ENCODE peak calls at places on chromosome 7, in eight cellular contexts. E is GM20000, K is tibial artery, P is BJ, J is dorsolateral prefrontal cortex, M is stomach, W is sigmoid colon, L is HFFc6. B is an unnamed sample.

GRCh38 chr7:90411510-90411909 is 8.2 kb downstream of the CLDN12 start:
- DNase-seq in J (no peak), W (no peak), M (no peak), P (no peak), K (no peak), E (no peak), L (no peak), B (no peak)

GRCh38 chr7:1017586-1018333 is 26.6 kb upstream of the GPR146 start:
- DNase-seq in P (no peak), E (no peak), M (no peak), J (no peak), W (no peak), K (no peak), L (no peak), B (no peak)

GRCh38 chr7:16564909-16565426 is 38.3 kb downstream of the LRRC72 start:
- DNase-seq in M (no peak), K (no peak), J (no peak), W (no peak), E (peak), L (peak), P (peak), B (no peak)

GRCh38 chr7:111855161-111855841 is 293.0 kb upstream of the IMMP2L start:
- DNase-seq in L (peak), K (peak), J (peak), M (peak), W (no peak), E (peak), P (no peak), B (no peak)

GRCh38 chr7:73612598-73613269 is 11.6 kb downstream of the MLXIPL start:
- DNase-seq in L (peak), K (no peak), M (peak), J (no peak), E (no peak), W (no peak), P (no peak), B (no peak)

GRCh38 chr7:44222074-44222473 is 21.3 kb downstream of the YKT6 start:
- DNase-seq in L (no peak), M (no peak), E (no peak), P (no peak), K (no peak), W (peak), J (no peak), B (no peak)

GRCh38 chr7:156773966-156774365 is 119.0 kb downstream of the LMBR1 start:
- DNase-seq in W (no peak), L (peak), M (no peak), K (no peak), P (no peak), E (no peak), J (no peak), B (no peak)

GRCh38 chr7:1691601-1692499 is 21.8 kb downstream of the ELFN1 start:
- DNase-seq in W (peak), E (no peak), K (no peak), M (peak), L (no peak), J (peak), P (no peak), B (no peak)

GRCh38 chr7:114921636-114922150 is at the start of gene MDFIC:
- DNase-seq in K (no peak), L (no peak), J (no peak), M (no peak), W (no peak), E (no peak), P (no peak), B (no peak)

GRCh38 chr7:37081436-37081835 is 357.1 kb upstream of the AOAH start:
- DNase-seq in W (no peak), L (no peak), J (no peak), M (peak), P (no peak), E (no peak), K (no peak), B (no peak)

GRCh38 chr7:41193738-41194287 is 509.1 kb downstream of the INHBA start:
- DNase-seq in L (no peak), J (no peak), E (no peak), P (no peak), W (no peak), K (no peak), M (no peak), B (no peak)

GRCh38 chr7:138001529-138002095 is at the start of gene CREB3L2:
- DNase-seq in J (peak), P (no peak), E (peak), K (peak), M (peak), L (peak), W (no peak), B (no peak)

GRCh38 chr7:120033114-120033513 is 239.9 kb upstream of the KCND2 start:
- DNase-seq in J (no peak), P (no peak), K (no peak), L (peak), M (no peak), E (no peak), W (no peak), B (no peak)

GRCh38 chr7:90910136-90910535 is 314.0 kb downstream of the CDK14 start:
- DNase-seq in J (no peak), L (no peak), P (no peak), E (no peak), K (no peak), W (no peak), M (no peak), B (no peak)

GRCh38 chr7:157528785-157529341 is 192.1 kb downstream of the DNAJB6 start:
- DNase-seq in J (no peak), K (peak), L (no peak), E (no peak), M (peak), W (no peak), P (no peak), B (no peak)

GRCh38 chr7:140501941-140502340 is 22.6 kb upstream of the MKRN1 start:
- DNase-seq in M (peak), J (no peak), P (no peak), L (no peak), W (no peak), K (no peak), E (no peak), B (no peak)

GRCh38 chr7:122132341-122132740 is 11.7 kb downstream of the AASS start:
- DNase-seq in W (no peak), K (no peak), M (no peak), P (no peak), E (no peak), L (peak), J (no peak), B (no peak)

GRCh38 chr7:15603124-15603523 is 41.3 kb upstream of the AGMO start:
- DNase-seq in E (no peak), M (no peak), P (no peak), W (no peak), K (no peak), L (no peak), J (no peak), B (no peak)

GRCh38 chr7:142194201-142194600 is 63.7 kb downstream of the PRSS58 start:
- DNase-seq in P (no peak), W (no peak), J (no peak), E (no peak), L (no peak), M (no peak), K (no peak), B (no peak)

GRCh38 chr7:83807770-83808169 is 158.8 kb upstream of the SEMA3E start:
- DNase-seq in P (no peak), K (no peak), L (no peak), J (no peak), E (no peak), M (no peak), W (no peak), B (no peak)

GRCh38 chr7:88759216-88759955 is at the start of gene ZNF804B:
- DNase-seq in M (no peak), P (no peak), L (no peak), W (peak), K (no peak), E (peak), J (peak), B (no peak)

GRCh38 chr7:142231716-142232115 is 26.1 kb downstream of the PRSS58 start:
- DNase-seq in W (no peak), L (no peak), K (no peak), P (no peak), M (no peak), E (no peak), J (no peak), B (peak)

GRCh38 chr7:128699895-128700294 is 27.8 kb downstream of the GARIN1A start:
- DNase-seq in M (no peak), L (no peak), P (no peak), E (no peak), K (no peak), W (no peak), J (no peak), B (no peak)

GRCh38 chr7:69782917-69783684 is 184.8 kb downstream of the AUTS2 start:
- DNase-seq in W (peak), E (no peak), J (peak), P (no peak), M (no peak), K (peak), L (no peak), B (no peak)

GRCh38 chr7:127683776-127684681 is 32.0 kb downstream of the SND1 start:
- DNase-seq in E (peak), J (no peak), W (no peak), P (no peak), L (no peak), K (no peak), M (no peak), B (no peak)

GRCh38 chr7:112080441-112080840 is 125.8 kb downstream of the DOCK4 start:
- DNase-seq in W (no peak), J (no peak), M (no peak), P (peak), L (peak), K (peak), E (peak), B (no peak)

DNA sequence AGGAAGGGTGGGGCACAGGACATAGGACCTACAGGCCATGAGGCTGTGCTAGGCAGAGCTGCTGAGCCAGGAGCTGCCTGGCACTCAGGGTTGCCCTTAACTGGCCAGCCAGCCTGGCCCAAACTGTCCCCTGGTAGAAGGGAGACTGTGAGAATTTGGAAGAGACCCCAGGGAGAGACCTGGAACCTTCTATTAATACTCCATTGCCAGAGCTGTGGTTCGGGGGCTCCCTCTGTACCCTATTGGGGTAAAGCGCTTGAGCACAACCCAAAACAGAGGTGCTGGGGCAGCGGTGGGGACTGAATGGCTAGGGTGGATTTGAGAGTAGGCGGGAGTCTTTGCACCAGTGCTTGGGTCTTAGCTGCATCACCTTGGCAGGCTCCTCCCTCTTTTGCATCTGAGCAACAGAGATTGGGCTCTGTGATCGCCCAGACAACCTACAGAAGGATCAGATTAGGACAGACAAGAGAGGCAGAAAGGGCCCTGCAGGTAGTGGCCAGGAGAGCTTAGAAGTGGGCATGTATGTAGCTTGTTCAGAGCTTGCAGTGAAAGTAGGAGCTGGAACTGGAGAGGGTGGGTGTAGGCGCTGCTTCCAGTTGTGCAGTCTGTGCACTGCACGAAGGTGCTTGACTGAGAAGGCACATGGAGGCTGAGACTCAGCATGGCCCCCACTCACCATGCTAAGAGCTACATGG is 53.3 kb downstream of the ADCYAP1R1 start:
- DNase-seq in K (no peak), W (no peak), P (no peak), M (peak), J (no peak), L (no peak), E (no peak), B (no peak)
- TF ChIP-seq CTCF in K (no peak), W (no peak), P (no peak), M (no peak), J (no peak), L (no peak), E (no peak), B (no peak)

DNA sequence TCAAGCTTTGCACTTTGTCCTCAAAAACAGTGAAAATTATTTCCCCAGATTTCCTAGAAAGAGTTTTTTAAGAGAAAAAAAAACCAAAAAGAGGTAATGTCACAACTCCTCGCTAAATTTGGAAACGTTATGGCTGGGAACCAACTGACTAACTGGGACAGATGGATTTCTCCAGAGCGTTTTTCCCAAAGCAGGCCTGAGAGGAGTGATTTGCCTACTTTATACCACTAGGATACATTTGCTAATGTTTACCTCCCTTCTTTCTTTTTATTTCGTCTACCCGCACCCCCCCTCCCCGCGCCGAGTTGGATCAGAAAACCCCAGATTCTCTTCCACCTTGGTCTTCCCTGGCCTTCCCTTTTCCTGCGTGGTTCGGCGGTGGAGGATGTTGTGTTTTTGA is 7.2 kb downstream of the CPA2 start:
- DNase-seq in J (no peak), W (no peak), M (no peak), P (no peak), E (no peak), L (no peak), K (peak), B (no peak)
- TF ChIP-seq CTCF in J (no peak), W (no peak), M (no peak), P (no peak), E (no peak), L (no peak), K (peak), B (no peak)

GRCh38 chr7:151736403-151736909 is 140.5 kb downstream of the PRKAG2 start:
- DNase-seq in M (peak), K (peak), E (no peak), L (peak), J (no peak), W (peak), P (peak), B (no peak)
- TF ChIP-seq CTCF in M (no peak), K (no peak), E (no peak), L (peak), J (no peak), W (no peak), P (no peak), B (no peak)

GRCh38 chr7:143892527-143893300 is 9.3 kb downstream of the TCAF1 start:
- DNase-seq in M (no peak), P (no peak), E (no peak), W (no peak), J (no peak), L (no peak), K (no peak), B (no peak)
- TF ChIP-seq CTCF in M (no peak), P (peak), E (peak), W (no peak), J (no peak), L (peak), K (no peak), B (no peak)

B was measured in D721Med.